ENCODE peak calls at places on chromosomes 1 and 21, in five cellular contexts. One of them, this sample, is unnamed.

GRCh38 chr1:26225033-26225831 is 8.8 kb upstream of the CEP85 start:
- DNase-seq in CD8-positive, alpha-beta memory T cell: peak
- DNase-seq in K562: no peak
- DNase-seq in mucosa of descending colon: peak
- DNase-seq in AG04449: no peak
- DNase-seq in this sample: peak

GRCh38 chr1:115746021-115746690 is 22.4 kb downstream of the CASQ2 start:
- DNase-seq in K562: no peak
- DNase-seq in CD8-positive, alpha-beta memory T cell: no peak
- DNase-seq in AG04449: no peak
- DNase-seq in mucosa of descending colon: no peak
- DNase-seq in this sample: no peak

GRCh38 chr1:246043556-246043955 is 463.5 kb downstream of the SMYD3 start:
- DNase-seq in mucosa of descending colon: no peak
- DNase-seq in AG04449: no peak
- DNase-seq in K562: no peak
- DNase-seq in CD8-positive, alpha-beta memory T cell: no peak
- DNase-seq in this sample: no peak

GRCh38 chr1:245213066-245213465 is 58.3 kb downstream of the KIF26B start:
- DNase-seq in CD8-positive, alpha-beta memory T cell: no peak
- DNase-seq in AG04449: no peak
- DNase-seq in mucosa of descending colon: no peak
- DNase-seq in K562: no peak
- DNase-seq in this sample: no peak

GRCh38 chr21:46211376-46211775 is 17.2 kb downstream of the LSS start:
- DNase-seq in AG04449: no peak
- DNase-seq in K562: no peak
- DNase-seq in CD8-positive, alpha-beta memory T cell: no peak
- DNase-seq in mucosa of descending colon: no peak
- DNase-seq in this sample: no peak

GRCh38 chr1:24027838-24028468 is 47.8 kb upstream of the SRSF10 start:
- DNase-seq in AG04449: no peak
- DNase-seq in CD8-positive, alpha-beta memory T cell: no peak
- DNase-seq in mucosa of descending colon: no peak
- DNase-seq in K562: no peak
- DNase-seq in this sample: peak

GRCh38 chr1:150649441-150649840 is 20.0 kb upstream of the ENSA start:
- DNase-seq in K562: no peak
- DNase-seq in CD8-positive, alpha-beta memory T cell: no peak
- DNase-seq in mucosa of descending colon: no peak
- DNase-seq in AG04449: no peak
- DNase-seq in this sample: no peak

GRCh38 chr1:4312024-4312423 is 342.4 kb upstream of the AJAP1 start:
- DNase-seq in mucosa of descending colon: no peak
- DNase-seq in K562: no peak
- DNase-seq in CD8-positive, alpha-beta memory T cell: no peak
- DNase-seq in AG04449: no peak
- DNase-seq in this sample: no peak

GRCh38 chr1:4461726-4462290 is 192.6 kb upstream of the AJAP1 start:
- DNase-seq in mucosa of descending colon: no peak
- DNase-seq in K562: no peak
- DNase-seq in CD8-positive, alpha-beta memory T cell: no peak
- DNase-seq in AG04449: no peak
- DNase-seq in this sample: no peak

GRCh38 chr1:49050041-49050440 is 273.4 kb upstream of the BEND5 start:
- DNase-seq in K562: no peak
- DNase-seq in CD8-positive, alpha-beta memory T cell: no peak
- DNase-seq in AG04449: no peak
- DNase-seq in mucosa of descending colon: no peak
- DNase-seq in this sample: no peak

GRCh38 chr1:151831256-151831591 is 378 bp downstream of the RORC start:
- DNase-seq in AG04449: no peak
- DNase-seq in mucosa of descending colon: no peak
- DNase-seq in CD8-positive, alpha-beta memory T cell: no peak
- DNase-seq in K562: no peak
- DNase-seq in this sample: no peak

GRCh38 chr1:187054862-187055757 is 226.4 kb downstream of the PLA2G4A start:
- DNase-seq in CD8-positive, alpha-beta memory T cell: no peak
- DNase-seq in AG04449: no peak
- DNase-seq in K562: no peak
- DNase-seq in mucosa of descending colon: no peak
- DNase-seq in this sample: no peak

GRCh38 chr1:177181631-177182291 is 11.0 kb downstream of the BRINP2 start:
- DNase-seq in AG04449: no peak
- DNase-seq in CD8-positive, alpha-beta memory T cell: no peak
- DNase-seq in mucosa of descending colon: no peak
- DNase-seq in K562: peak
- DNase-seq in this sample: peak

GRCh38 chr1:43612406-43612805 is 37.5 kb upstream of the KDM4A start:
- DNase-seq in mucosa of descending colon: no peak
- DNase-seq in CD8-positive, alpha-beta memory T cell: no peak
- DNase-seq in K562: no peak
- DNase-seq in AG04449: no peak
- DNase-seq in this sample: no peak

GRCh38 chr1:9827558-9828185 is 3.9 kb upstream of the CLSTN1 start:
- DNase-seq in mucosa of descending colon: peak
- DNase-seq in AG04449: no peak
- DNase-seq in K562: peak
- DNase-seq in CD8-positive, alpha-beta memory T cell: no peak
- DNase-seq in this sample: no peak

GRCh38 chr21:45530423-45531113 is 11.7 kb downstream of the SLC19A1 start:
- DNase-seq in AG04449: no peak
- DNase-seq in K562: no peak
- DNase-seq in CD8-positive, alpha-beta memory T cell: no peak
- DNase-seq in mucosa of descending colon: peak
- DNase-seq in this sample: no peak

GRCh38 chr1:172239894-172240293 is 180.6 kb upstream of the C1orf105 start:
- DNase-seq in AG04449: no peak
- DNase-seq in mucosa of descending colon: no peak
- DNase-seq in K562: no peak
- DNase-seq in CD8-positive, alpha-beta memory T cell: no peak
- DNase-seq in this sample: no peak

GRCh38 chr1:8680628-8681316 is 136.7 kb downstream of the RERE start:
- DNase-seq in AG04449: no peak
- DNase-seq in CD8-positive, alpha-beta memory T cell: no peak
- DNase-seq in K562: no peak
- DNase-seq in mucosa of descending colon: no peak
- DNase-seq in this sample: no peak
- H3K4me3 ChIP-seq in AG04449: no peak
- H3K4me3 ChIP-seq in CD8-positive, alpha-beta memory T cell: no peak
- H3K4me3 ChIP-seq in K562: no peak
- H3K4me3 ChIP-seq in mucosa of descending colon: no peak
- H3K4me3 ChIP-seq in this sample: no peak

GRCh38 chr1:54094001-54094729 is 40.8 kb downstream of the TCEANC2 start:
- DNase-seq in AG04449: no peak
- DNase-seq in mucosa of descending colon: peak
- DNase-seq in K562: no peak
- DNase-seq in CD8-positive, alpha-beta memory T cell: no peak
- DNase-seq in this sample: no peak

GRCh38 chr1:54096491-54097235 is 43.3 kb downstream of the TCEANC2 start:
- DNase-seq in mucosa of descending colon: no peak
- DNase-seq in CD8-positive, alpha-beta memory T cell: no peak
- DNase-seq in K562: no peak
- DNase-seq in AG04449: no peak
- DNase-seq in this sample: no peak

GRCh38 chr1:54100500-54100899 is 47.1 kb downstream of the TCEANC2 start:
- DNase-seq in mucosa of descending colon: no peak
- DNase-seq in AG04449: no peak
- DNase-seq in CD8-positive, alpha-beta memory T cell: no peak
- DNase-seq in K562: no peak
- DNase-seq in this sample: no peak

GRCh38 chr1:54099211-54099610 is 45.8 kb downstream of the TCEANC2 start:
- DNase-seq in mucosa of descending colon: no peak
- DNase-seq in K562: no peak
- DNase-seq in CD8-positive, alpha-beta memory T cell: no peak
- DNase-seq in AG04449: no peak
- DNase-seq in this sample: no peak

DNA sequence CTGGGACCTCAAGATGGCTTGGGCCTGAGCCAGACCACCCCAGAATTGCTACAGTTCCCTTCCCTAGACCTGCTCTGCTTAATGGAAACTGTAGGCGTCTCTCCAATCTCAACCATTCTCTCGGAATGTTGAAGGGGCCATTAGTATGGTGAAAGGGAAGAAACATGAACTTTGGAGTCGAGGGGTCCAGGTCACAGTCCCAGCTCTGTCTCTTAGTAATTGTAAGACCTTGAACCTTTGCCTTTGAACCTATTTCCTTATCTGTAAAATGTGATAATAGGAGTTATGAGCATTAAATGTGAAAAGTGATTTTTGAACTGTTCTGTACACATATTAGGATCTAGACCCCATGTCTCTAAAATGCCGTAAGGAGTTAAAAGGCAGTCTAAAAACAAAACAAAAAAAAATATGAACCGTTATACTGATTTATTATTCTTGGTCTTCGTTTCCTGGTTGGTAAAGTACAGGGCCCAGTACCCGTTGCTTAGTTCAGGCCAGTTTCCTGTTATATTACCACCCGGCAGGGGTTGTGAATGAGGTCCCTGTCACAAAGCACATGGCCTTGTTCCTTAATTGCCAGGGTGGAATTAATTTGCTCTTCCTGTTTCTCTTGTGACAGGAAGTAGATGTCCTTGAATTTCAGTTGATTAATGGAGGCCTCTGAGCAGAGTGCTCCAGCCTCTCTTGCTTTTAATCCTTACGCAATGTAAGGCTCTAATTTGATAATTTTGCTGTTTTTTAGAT is 42.3 kb downstream of the TCEANC2 start:
- DNase-seq in CD8-positive, alpha-beta memory T cell: no peak
- DNase-seq in AG04449: no peak
- DNase-seq in mucosa of descending colon: no peak
- DNase-seq in K562: no peak
- DNase-seq in this sample: no peak
- H3K4me3 ChIP-seq in CD8-positive, alpha-beta memory T cell: no peak
- H3K4me3 ChIP-seq in AG04449: no peak
- H3K4me3 ChIP-seq in mucosa of descending colon: no peak
- H3K4me3 ChIP-seq in K562: no peak
- H3K4me3 ChIP-seq in this sample: no peak

DNA sequence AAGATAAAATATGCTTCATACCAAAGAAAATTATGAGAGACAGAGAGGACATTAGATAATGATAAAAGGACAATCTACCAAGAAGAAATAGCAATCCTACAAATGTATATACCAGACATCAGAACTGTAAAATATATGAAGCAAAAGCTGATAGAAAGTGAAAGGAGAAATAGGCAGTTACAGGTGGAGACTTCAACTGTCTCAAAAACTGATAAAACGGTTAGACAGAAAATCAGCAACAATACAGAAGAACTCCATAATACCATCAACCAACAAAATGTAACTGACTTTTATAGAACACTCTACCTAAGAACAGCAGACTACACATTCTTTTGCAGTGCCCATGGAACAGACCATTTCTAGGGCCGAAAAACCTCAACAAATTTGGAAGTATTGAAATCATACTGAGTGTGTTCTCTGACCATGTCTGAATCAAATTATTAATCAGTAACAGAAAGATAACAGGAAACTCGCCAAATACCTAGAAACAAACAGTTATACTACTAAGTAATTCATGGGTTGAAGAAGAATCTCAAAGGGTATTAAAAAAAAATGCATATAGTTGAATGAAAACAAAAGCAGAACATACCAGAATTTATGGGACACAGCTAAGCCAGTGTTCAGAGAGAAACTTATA is 132.1 kb downstream of the RPS6KC1 start:
- DNase-seq in AG04449: no peak
- DNase-seq in CD8-positive, alpha-beta memory T cell: no peak
- DNase-seq in mucosa of descending colon: no peak
- DNase-seq in K562: no peak
- DNase-seq in this sample: no peak
- H3K4me3 ChIP-seq in AG04449: no peak
- H3K4me3 ChIP-seq in CD8-positive, alpha-beta memory T cell: no peak
- H3K4me3 ChIP-seq in mucosa of descending colon: no peak
- H3K4me3 ChIP-seq in K562: no peak
- H3K4me3 ChIP-seq in this sample: no peak

DNA sequence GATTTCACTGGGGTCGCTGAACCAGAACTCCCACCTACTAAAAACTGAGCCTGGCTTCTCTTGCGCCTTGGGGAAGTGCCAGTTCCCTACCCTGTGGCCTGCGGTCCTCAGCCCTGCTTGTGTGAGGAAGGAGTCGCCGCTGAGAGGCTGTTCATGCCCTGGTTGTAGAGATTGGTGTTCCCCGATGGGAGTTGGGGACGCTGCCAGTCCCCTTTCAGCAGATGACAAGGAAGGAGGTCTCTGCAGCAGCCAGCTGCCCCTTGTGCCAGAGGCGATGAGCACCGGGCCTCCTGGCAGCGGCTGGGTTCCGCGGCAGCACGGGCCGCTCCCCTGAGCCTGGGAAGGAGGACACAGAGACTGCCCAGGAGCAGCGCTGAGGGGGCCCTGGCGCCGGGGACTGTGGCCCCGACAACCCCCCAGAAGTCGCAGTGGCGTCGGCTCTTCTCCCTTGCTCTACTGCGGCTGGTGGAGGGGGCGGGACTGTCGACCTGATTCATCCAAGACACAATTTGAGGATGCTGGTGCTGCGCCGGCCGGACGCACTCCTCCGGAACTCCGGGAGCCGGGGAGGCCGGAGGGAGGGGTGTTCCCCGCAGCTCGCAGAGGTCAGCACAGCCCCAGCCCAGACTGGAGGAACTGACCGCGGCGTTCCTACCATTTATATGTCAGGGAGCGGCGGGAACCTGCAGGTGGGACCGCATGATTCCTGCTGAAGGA is 12.0 kb upstream of the ADORA3 start:
- DNase-seq in AG04449: no peak
- DNase-seq in CD8-positive, alpha-beta memory T cell: no peak
- DNase-seq in K562: no peak
- DNase-seq in mucosa of descending colon: peak
- DNase-seq in this sample: peak
- H3K4me3 ChIP-seq in AG04449: peak
- H3K4me3 ChIP-seq in CD8-positive, alpha-beta memory T cell: peak
- H3K4me3 ChIP-seq in K562: no peak
- H3K4me3 ChIP-seq in mucosa of descending colon: no peak
- H3K4me3 ChIP-seq in this sample: peak

DNA sequence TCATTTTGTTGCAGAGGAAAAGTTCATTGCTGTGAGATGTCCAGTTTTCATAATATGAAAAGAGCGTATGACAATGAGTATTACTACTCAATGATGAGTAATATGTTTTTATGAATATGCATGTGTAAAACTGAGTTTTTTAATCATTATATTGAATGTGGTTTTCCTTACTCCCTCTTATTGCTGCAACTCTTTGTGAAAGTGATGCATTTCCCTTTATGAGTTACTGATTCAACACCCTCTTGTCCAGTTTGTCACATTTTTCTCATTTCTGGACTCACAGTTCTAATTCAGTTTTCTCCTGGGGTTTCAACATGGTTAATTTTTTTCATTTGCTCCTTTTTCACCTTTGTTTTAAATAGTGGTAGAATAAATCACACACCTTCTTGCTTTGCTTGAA is 35.2 kb upstream of the KCNJ15 start:
- DNase-seq in CD8-positive, alpha-beta memory T cell: no peak
- DNase-seq in K562: no peak
- DNase-seq in mucosa of descending colon: no peak
- DNase-seq in AG04449: no peak
- DNase-seq in this sample: no peak
- H3K4me3 ChIP-seq in CD8-positive, alpha-beta memory T cell: no peak
- H3K4me3 ChIP-seq in K562: no peak
- H3K4me3 ChIP-seq in mucosa of descending colon: no peak
- H3K4me3 ChIP-seq in AG04449: no peak
- H3K4me3 ChIP-seq in this sample: no peak

This sample was measured in brain microvascular endothelial cell.